ENCODE peak calls at places on chromosomes 11 and 22, in five cellular contexts. D, H, I, X and B are unnamed samples.

GRCh38 chr22:30889996-30890480 is 78.5 kb downstream of the MORC2 start:
- DNase-seq in H (no peak), X (no peak), I (no peak), D (no peak), B (no peak)

GRCh38 chr11:65204646-65205601 is 23.2 kb downstream of the CAPN1 start:
- DNase-seq in I (peak), D (peak), H (no peak), X (no peak), B (peak)

GRCh38 chr11:117627259-117627658 is 169.8 kb downstream of the DSCAML1 start:
- DNase-seq in I (no peak), X (no peak), H (no peak), D (no peak), B (no peak)

GRCh38 chr11:60988658-60989057 is 17.2 kb downstream of the CD6 start:
- DNase-seq in X (no peak), D (no peak), H (no peak), I (no peak), B (no peak)

GRCh38 chr11:77724639-77725038 is 87.0 kb upstream of the CLNS1A start:
- DNase-seq in H (no peak), D (no peak), I (no peak), X (no peak), B (no peak)

GRCh38 chr11:123103326-123103980 is 41.5 kb upstream of the HSPA8 start:
- DNase-seq in X (no peak), I (no peak), H (no peak), D (peak), B (no peak)

GRCh38 chr22:46914916-46915894 is 152.8 kb downstream of the TBC1D22A start:
- DNase-seq in D (no peak), X (no peak), H (no peak), I (no peak), B (no peak)

GRCh38 chr11:12319734-12320387 is 57.5 kb upstream of the PARVA start:
- DNase-seq in X (no peak), I (no peak), H (no peak), D (no peak), B (no peak)

GRCh38 chr11:132095230-132096165 is 725.1 kb downstream of the NTM start:
- DNase-seq in X (no peak), D (no peak), I (no peak), H (no peak), B (no peak)

GRCh38 chr22:35155403-35156025 is 89.6 kb downstream of the ISX start:
- DNase-seq in X (no peak), H (no peak), D (no peak), I (no peak), B (no peak)
- TF ChIP-seq CTCF in X (no peak), H (no peak), D (no peak), I (peak), B (no peak)

GRCh38 chr11:128800871-128801417 is 66.2 kb downstream of the KCNJ1 start:
- DNase-seq in D (no peak), X (no peak), H (no peak), I (peak), B (no peak)

GRCh38 chr11:128803440-128803839 is 63.7 kb downstream of the KCNJ1 start:
- DNase-seq in X (no peak), D (peak), I (no peak), H (no peak), B (no peak)

GRCh38 chr11:128804481-128804880 is 62.6 kb downstream of the KCNJ1 start:
- DNase-seq in H (no peak), I (no peak), D (peak), X (no peak), B (no peak)

GRCh38 chr11:128806496-128807261 is 60.4 kb downstream of the KCNJ1 start:
- DNase-seq in X (no peak), D (no peak), I (no peak), H (no peak), B (no peak)

GRCh38 chr11:128802358-128802981 is 64.6 kb downstream of the KCNJ1 start:
- DNase-seq in D (no peak), X (no peak), H (no peak), I (no peak), B (no peak)
- TF ChIP-seq CTCF in D (peak), X (peak), H (no peak), I (no peak), B (peak)

GRCh38 chr11:36313750-36314500 is 17.8 kb downstream of the PRR5L start:
- DNase-seq in X (no peak), I (no peak), D (no peak), H (no peak), B (no peak)

GRCh38 chr11:36309779-36310178 is 13.7 kb downstream of the PRR5L start:
- DNase-seq in H (no peak), I (no peak), X (no peak), D (no peak), B (no peak)

GRCh38 chr11:36313073-36313472 is 17.0 kb downstream of the PRR5L start:
- DNase-seq in D (no peak), H (no peak), X (no peak), I (no peak), B (no peak)

GRCh38 chr11:36312593-36312990 is 16.5 kb downstream of the PRR5L start:
- DNase-seq in X (no peak), I (no peak), H (no peak), D (peak), B (no peak)

DNA sequence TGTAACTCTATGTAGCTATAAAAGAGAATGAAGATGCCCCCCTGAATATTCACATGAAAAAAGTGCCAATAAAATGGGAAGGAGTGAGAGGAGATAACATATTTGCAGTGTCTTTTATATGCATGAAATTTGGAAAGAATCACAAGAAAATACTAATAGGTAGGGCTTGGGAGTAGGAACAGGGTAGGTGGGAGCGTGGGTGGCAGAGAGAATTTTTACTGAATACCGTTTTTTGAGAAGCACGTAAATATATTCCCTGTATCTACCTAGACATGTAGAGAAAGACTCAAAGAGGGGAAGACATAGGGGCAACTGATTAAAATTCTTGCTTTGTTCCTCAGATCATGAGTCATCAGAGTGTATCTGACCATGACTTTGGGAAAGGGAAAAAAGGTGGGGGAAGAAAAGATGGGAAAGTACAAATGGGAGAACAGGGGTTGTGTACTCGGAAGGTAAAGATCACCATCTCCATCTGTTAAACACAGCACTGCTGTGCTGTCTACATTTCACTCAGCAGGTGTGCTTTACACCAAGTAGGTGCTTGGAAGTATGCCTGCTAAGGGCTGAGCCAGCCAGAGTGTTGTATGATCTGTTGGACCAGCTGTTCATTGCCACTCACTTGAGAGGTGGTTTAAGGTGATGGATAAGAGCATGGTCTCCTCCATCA is 16.0 kb downstream of the PRR5L start:
- DNase-seq in X (no peak), H (no peak), D (no peak), I (no peak), B (no peak)
- TF ChIP-seq CTCF in X (no peak), H (no peak), D (no peak), I (no peak), B (no peak)

GRCh38 chr11:104819603-104820002 is 78.7 kb downstream of the CASP12 start:
- DNase-seq in I (no peak), X (no peak), H (no peak), D (no peak), B (no peak)

GRCh38 chr11:104826772-104827171 is 71.5 kb downstream of the CASP12 start:
- DNase-seq in D (no peak), X (no peak), I (no peak), H (no peak), B (no peak)

DNA sequence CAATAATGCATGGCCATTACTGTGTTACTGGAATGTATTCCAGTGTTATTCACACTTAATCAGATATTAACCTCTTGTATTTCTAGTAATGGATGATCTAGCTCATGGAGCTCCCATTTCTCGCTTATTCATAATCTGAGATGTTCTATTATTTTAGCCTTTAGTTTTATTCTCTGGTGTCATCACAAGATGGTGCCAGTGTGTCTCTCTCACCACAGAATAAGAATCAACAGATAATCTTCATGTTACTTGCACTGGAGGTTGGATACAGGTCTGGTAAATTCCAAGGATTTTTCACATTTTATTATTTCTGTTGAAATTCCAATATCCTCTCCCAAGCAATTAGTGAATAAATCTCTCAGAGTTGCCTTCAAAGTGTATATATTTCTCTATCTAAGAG is 74.6 kb downstream of the CASP12 start:
- DNase-seq in I (no peak), D (no peak), X (no peak), H (no peak), B (no peak)
- TF ChIP-seq CTCF in I (peak), D (no peak), X (no peak), H (no peak), B (no peak)

DNA sequence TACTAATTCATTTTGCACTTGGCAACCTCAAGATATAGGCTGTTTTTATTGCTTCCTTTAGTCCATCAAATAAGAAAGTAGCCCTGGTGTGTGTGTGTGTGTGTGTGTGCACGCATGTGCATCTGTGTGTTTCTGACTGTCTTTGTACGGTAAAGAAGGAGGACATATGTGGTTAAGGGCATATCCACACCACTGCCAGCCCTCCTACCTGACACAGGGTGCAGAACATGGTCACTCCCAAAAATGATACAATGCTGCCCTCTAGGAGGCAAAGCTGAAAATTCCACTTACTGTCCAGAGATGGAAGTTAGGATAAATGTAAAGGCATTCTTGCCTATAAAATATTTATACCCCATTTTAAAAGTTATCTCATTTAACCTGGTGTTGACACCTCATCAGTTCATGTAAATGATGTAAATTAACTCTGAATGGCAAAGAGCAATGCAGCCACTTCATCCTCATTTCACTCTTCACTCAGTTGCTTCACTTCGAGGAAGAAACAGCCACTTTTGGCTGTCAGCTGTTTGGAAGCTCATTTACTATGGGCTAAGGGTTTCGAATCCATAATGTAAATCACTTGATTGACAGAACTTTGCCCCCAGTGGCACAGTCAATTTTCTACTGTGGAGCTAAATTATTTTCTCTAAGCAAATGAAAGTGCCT is 83.1 kb upstream of the MTNR1B start:
- DNase-seq in D (peak), I (no peak), X (no peak), H (peak), B (peak)
- TF ChIP-seq CTCF in D (peak), I (no peak), X (peak), H (peak), B (peak)

DNA sequence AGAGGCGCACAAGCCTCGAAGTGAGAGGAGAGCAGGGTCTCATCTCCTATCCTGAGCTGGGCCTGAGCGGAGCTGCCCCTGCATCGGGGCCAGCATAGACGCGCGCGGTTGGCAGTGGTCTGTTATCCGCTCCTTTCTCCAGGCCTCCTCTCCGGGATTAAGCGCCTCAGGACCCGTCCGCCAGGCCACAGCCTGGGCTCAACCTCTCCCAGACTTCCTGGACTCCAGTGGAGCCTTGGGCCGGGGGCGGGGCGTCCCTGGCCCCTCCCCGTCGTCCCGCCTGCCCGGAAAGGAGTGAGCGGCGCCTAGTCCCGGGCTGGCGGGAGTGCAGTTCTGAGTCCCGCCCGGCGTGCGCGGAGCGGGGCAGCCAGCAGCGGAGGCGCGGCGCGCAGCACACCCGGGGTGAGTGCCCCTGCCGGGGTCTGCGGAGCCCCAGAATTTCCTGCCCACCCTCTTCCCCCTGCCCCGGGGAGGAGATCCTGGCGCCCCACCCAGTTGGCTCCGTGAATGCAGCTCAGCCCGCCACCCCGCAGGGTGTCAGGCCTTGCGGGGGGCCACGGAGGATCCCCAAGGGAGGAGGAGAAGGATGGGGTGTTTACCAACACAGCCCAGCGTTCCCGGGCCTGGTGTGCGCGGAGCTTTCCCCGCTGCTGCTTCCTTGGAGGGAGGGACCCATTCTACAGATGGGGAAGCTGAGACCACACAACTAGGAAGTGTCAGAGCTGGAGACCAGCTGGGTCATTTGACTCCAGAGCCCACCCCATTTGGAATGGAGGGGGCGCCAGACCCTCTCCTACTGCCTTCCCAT is at the start of gene TCIRG1:
- DNase-seq in H (peak), X (no peak), D (peak), I (no peak), B (no peak)
- TF ChIP-seq CTCF in H (peak), X (no peak), D (no peak), I (no peak), B (no peak)

GRCh38 chr11:19737575-19737974 is 24.9 kb downstream of the NAV2 start:
- DNase-seq in H (no peak), X (no peak), I (no peak), D (no peak), B (no peak)

GRCh38 chr11:19736831-19737230 is 24.2 kb downstream of the NAV2 start:
- DNase-seq in I (no peak), D (no peak), H (no peak), X (no peak), B (no peak)

GRCh38 chr11:19738124-19738523 is 25.5 kb downstream of the NAV2 start:
- DNase-seq in X (no peak), D (no peak), I (no peak), H (no peak), B (no peak)

GRCh38 chr11:19734171-19734570 is 21.5 kb downstream of the NAV2 start:
- DNase-seq in D (no peak), X (no peak), I (no peak), H (no peak), B (no peak)

GRCh38 chr11:19735512-19735911 is 22.9 kb downstream of the NAV2 start:
- DNase-seq in X (no peak), D (peak), I (no peak), H (no peak), B (no peak)
- TF ChIP-seq CTCF in X (peak), D (peak), I (no peak), H (peak), B (no peak)

GRCh38 chr11:45655347-45655756 is 10.1 kb downstream of the CHST1 start:
- DNase-seq in H (peak), D (peak), X (peak), I (peak), B (peak)
- TF ChIP-seq CTCF in H (peak), D (peak), X (peak), I (peak), B (peak)